ENCODE peak calls at places on chromosomes 7 and 10, in five cellular contexts. T, X, N, W and K are unnamed samples.

GRCh38 chr10:51047857-51048256 is 26.4 kb upstream of the PRKG1 start:
- DNase-seq in N (no peak), X (no peak), T (no peak), W (no peak), K (no peak)

GRCh38 chr7:111677848-111678247 is 115.6 kb upstream of the IMMP2L start:
- DNase-seq in X (no peak), W (no peak), T (no peak), N (no peak), K (no peak)

GRCh38 chr10:48523212-48523819 is 81.6 kb downstream of the ARHGAP22 start:
- DNase-seq in X (no peak), N (peak), W (no peak), T (peak), K (no peak)

GRCh38 chr7:139479620-139480019 is 3.9 kb downstream of the KLRG2 start:
- DNase-seq in W (no peak), X (no peak), N (no peak), T (no peak), K (no peak)

GRCh38 chr10:70756710-70757360 is 28.3 kb downstream of the TBATA start:
- DNase-seq in W (no peak), X (no peak), T (no peak), N (no peak), K (no peak)

GRCh38 chr7:92161271-92161670 is 17.7 kb downstream of the LRRD1 start:
- DNase-seq in X (no peak), T (no peak), W (no peak), N (no peak), K (no peak)

GRCh38 chr7:96636342-96636865 is 73.2 kb downstream of the SEM1 start:
- DNase-seq in N (no peak), X (no peak), T (no peak), W (no peak), K (no peak)

GRCh38 chr10:43046288-43046991 is 30.4 kb upstream of the RET start:
- DNase-seq in T (peak), N (no peak), W (no peak), X (no peak), K (no peak)

GRCh38 chr7:131919920-131920709 is 363.7 kb upstream of the PODXL start:
- DNase-seq in X (no peak), W (no peak), T (no peak), N (no peak), K (no peak)

GRCh38 chr10:51063659-51064535 is 10.4 kb upstream of the PRKG1 start:
- DNase-seq in W (no peak), N (peak), X (no peak), T (no peak), K (no peak)

GRCh38 chr10:130709415-130709814 is 573.2 kb downstream of the GLRX3 start:
- DNase-seq in T (peak), W (no peak), X (no peak), N (no peak), K (no peak)

GRCh38 chr7:102146989-102147388 is 139.7 kb upstream of the SH2B2 start:
- DNase-seq in W (no peak), X (no peak), N (no peak), T (no peak), K (no peak)

GRCh38 chr10:55742487-55742886 is 618.6 kb downstream of the ZWINT start:
- DNase-seq in X (no peak), T (no peak), N (no peak), W (no peak), K (no peak)

GRCh38 chr7:371779-372545 is 82.0 kb downstream of the FOXL3 start:
- DNase-seq in N (no peak), T (peak), X (no peak), W (no peak), K (no peak)

GRCh38 chr7:30936650-30937245 is 25.1 kb downstream of the AQP1 start:
- DNase-seq in T (no peak), W (no peak), X (no peak), N (no peak), K (no peak)

GRCh38 chr7:13312327-13312726 is 624.9 kb downstream of the ARL4A start:
- DNase-seq in N (no peak), X (no peak), T (no peak), W (no peak), K (no peak)

GRCh38 chr7:73892003-73892975 is 31.3 kb downstream of the TMEM270 start:
- DNase-seq in T (no peak), X (peak), W (no peak), N (no peak), K (no peak)

GRCh38 chr7:154339169-154339568 is 287.0 kb downstream of the DPP6 start:
- DNase-seq in X (no peak), W (no peak), N (no peak), T (no peak), K (no peak)

GRCh38 chr7:92417913-92418312 is 29.4 kb upstream of the GATAD1 start:
- DNase-seq in X (peak), W (no peak), T (no peak), N (no peak), K (no peak)

GRCh38 chr7:31853380-31853779 is 166.4 kb downstream of the PPP1R17 start:
- DNase-seq in X (no peak), T (no peak), N (no peak), W (no peak), K (no peak)

GRCh38 chr10:13100349-13101294 is 659 bp downstream of the OPTN start:
- DNase-seq in N (no peak), X (no peak), W (no peak), T (no peak), K (no peak)

GRCh38 chr10:132113206-132113605 is 47.5 kb downstream of the JAKMIP3 start:
- DNase-seq in X (no peak), W (no peak), T (no peak), N (no peak), K (no peak)

GRCh38 chr10:34771106-34771505 is 44.0 kb downstream of the PARD3 start:
- DNase-seq in X (no peak), N (no peak), W (no peak), T (no peak), K (no peak)